ENCODE peak calls at places on chromosomes 6 and 20, in seven cellular contexts. Q is K562, N is HepG2, A is SK-N-SH, V is HCT116, O is GM12878, D is H1. H is an unnamed sample.

GRCh38 chr20:57585466-57586213 is 24.7 kb downstream of the PCK1 start:
- DNase-seq in Q (no peak), N (no peak), A (no peak), V (no peak), O (no peak), D (no peak), H (no peak)

GRCh38 chr6:11522819-11523218 is 14.7 kb upstream of the TMEM170B start:
- DNase-seq in Q (no peak), N (no peak), A (no peak), V (no peak), O (no peak), D (no peak), H (no peak)

GRCh38 chr6:146347690-146348089 is 195.9 kb upstream of the RAB32 start:
- DNase-seq in Q (no peak), N (no peak), A (no peak), V (no peak), O (no peak), D (no peak), H (no peak)

GRCh38 chr20:32959351-32960221 is 44.6 kb downstream of the SUN5 start:
- DNase-seq in Q (peak), N (no peak), A (no peak), V (no peak), O (no peak), D (no peak), H (no peak)

GRCh38 chr20:35866446-35867202 is 87.7 kb downstream of the SCAND1 start:
- DNase-seq in Q (no peak), N (no peak), A (no peak), V (no peak), O (no peak), D (no peak), H (no peak)

GRCh38 chr6:156765117-156765516 is 12.1 kb upstream of the ARID1B start:
- DNase-seq in Q (no peak), N (no peak), A (no peak), V (no peak), O (no peak), D (no peak), H (no peak)

GRCh38 chr6:89986650-89987074 is 92.4 kb downstream of the GJA10 start:
- DNase-seq in Q (no peak), N (no peak), A (no peak), V (no peak), O (no peak), D (no peak), H (no peak)

GRCh38 chr6:40409716-40410397 is 177.3 kb downstream of the LRFN2 start:
- DNase-seq in Q (no peak), N (no peak), A (no peak), V (no peak), O (no peak), D (no peak), H (no peak)

GRCh38 chr6:129667621-129668020 is 42.4 kb downstream of the ARHGAP18 start:
- DNase-seq in Q (no peak), N (no peak), A (no peak), V (no peak), O (no peak), D (no peak), H (no peak)

GRCh38 chr20:6654490-6655247 is 112.8 kb upstream of the BMP2 start:
- DNase-seq in Q (no peak), N (no peak), A (no peak), V (no peak), O (no peak), D (no peak), H (no peak)

GRCh38 chr6:53326372-53327016 is 22.3 kb downstream of the ELOVL5 start:
- DNase-seq in Q (no peak), N (no peak), A (no peak), V (peak), O (no peak), D (no peak), H (no peak)

GRCh38 chr6:92428443-92428842 is 990.9 kb downstream of the EPHA7 start:
- DNase-seq in Q (no peak), N (no peak), A (no peak), V (no peak), O (no peak), D (no peak), H (no peak)

GRCh38 chr6:88302769-88303230 is 136.7 kb upstream of the CNR1 start:
- DNase-seq in Q (no peak), N (no peak), A (no peak), V (no peak), O (no peak), D (no peak), H (no peak)

GRCh38 chr6:15551798-15552197 is 111.0 kb downstream of the DTNBP1 start:
- DNase-seq in Q (no peak), N (no peak), A (peak), V (no peak), O (no peak), D (no peak), H (no peak)

GRCh38 chr6:163950159-163950558 is 535.6 kb downstream of the QKI start:
- DNase-seq in Q (no peak), N (no peak), A (no peak), V (no peak), O (no peak), D (no peak), H (no peak)

GRCh38 chr20:1906361-1907051 is 11.3 kb downstream of the SIRPA start:
- DNase-seq in Q (no peak), N (no peak), A (no peak), V (no peak), O (no peak), D (no peak), H (no peak)

GRCh38 chr20:33561981-33562601 is 72.2 kb downstream of the CBFA2T2 start:
- DNase-seq in Q (peak), N (peak), A (peak), V (peak), O (no peak), D (no peak), H (no peak)

GRCh38 chr6:18595774-18596528 is 208.8 kb downstream of the RNF144B start:
- DNase-seq in Q (peak), N (peak), A (peak), V (peak), O (no peak), D (peak), H (peak)
- H3K9ac ChIP-seq in Q (no peak), N (no peak), A (no peak), V (no peak), O (no peak), D (no peak), H (no peak)

GRCh38 chr6:26118999-26119398 is 31.8 kb downstream of the HFE start:
- DNase-seq in Q (no peak), N (peak), A (no peak), V (peak), O (no peak), D (no peak), H (no peak)
- TF ChIP-seq YY1 in Q (no peak), N (no peak), A (no peak), V (no peak), O (no peak), D (no peak), H (no peak)

DNA sequence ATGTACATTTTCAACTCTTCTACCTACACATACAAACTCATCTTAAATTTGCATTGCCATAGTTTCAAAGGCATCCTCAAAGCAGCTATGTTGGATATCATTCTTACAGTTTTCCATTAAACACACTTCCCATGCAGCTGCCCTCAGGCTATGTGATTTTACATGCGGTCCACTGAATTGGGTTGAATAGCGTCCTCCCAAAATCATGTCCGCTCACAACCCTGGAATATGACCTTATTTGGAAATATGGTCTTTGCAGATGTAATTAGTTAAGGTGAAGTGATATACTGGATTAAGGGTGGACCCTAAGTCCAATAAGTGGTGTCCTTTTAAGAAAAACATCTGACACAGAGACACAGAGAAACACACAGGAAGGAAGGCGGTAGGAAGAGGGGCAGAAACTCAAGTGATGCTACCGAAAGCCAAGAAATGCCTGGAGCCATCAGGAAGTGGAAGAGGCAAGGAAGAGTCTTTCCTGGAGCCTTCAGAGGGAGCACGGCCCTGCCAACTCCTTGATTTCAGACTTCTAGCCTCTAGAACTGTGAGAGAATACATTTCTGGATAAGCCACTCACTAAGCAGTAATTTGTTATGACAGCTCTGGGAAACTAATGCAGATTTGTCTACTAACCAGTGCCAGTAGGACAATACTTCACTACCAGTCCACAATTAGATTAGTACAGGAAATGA is 42.6 kb upstream of the NHSL1 start:
- DNase-seq in Q (no peak), N (no peak), A (no peak), V (no peak), O (no peak), D (no peak), H (no peak)
- H3K9ac ChIP-seq in Q (no peak), N (peak), A (no peak), V (no peak), O (no peak), D (no peak), H (no peak)

GRCh38 chr20:62536731-62537401 is 61.1 kb upstream of the GATA5 start:
- DNase-seq in Q (no peak), N (no peak), A (no peak), V (no peak), O (no peak), D (no peak), H (no peak)
- TF ChIP-seq YY1 in Q (no peak), N (no peak), A (no peak), V (no peak), O (no peak), D (no peak), H (no peak)

GRCh38 chr20:41329435-41330342 is 10.9 kb upstream of the LPIN3 start:
- DNase-seq in Q (no peak), N (peak), A (no peak), V (peak), O (no peak), D (no peak), H (no peak)
- H3K9ac ChIP-seq in Q (no peak), N (peak), A (peak), V (peak), O (no peak), D (no peak), H (peak)

GRCh38 chr6:126110494-126111270 is 124.3 kb downstream of the TRMT11 start:
- DNase-seq in Q (no peak), N (no peak), A (no peak), V (no peak), O (no peak), D (no peak), H (no peak)
- TF ChIP-seq YY1 in Q (no peak), N (no peak), A (no peak), V (no peak), O (no peak), D (no peak), H (no peak)